ENCODE peak calls at places on chromosomes 1 and 21, in six cellular contexts. U is GM13977, N is GM12878, D is heart left ventricle, C is progenitor cell of endocrine pancreas, H is foreskin fibroblast. F is an unnamed sample.

GRCh38 chr1:229087339-229087738 is 183.6 kb upstream of the RAB4A start:
- DNase-seq in H (no peak), U (no peak), N (no peak), C (no peak), D (no peak), F (no peak)

GRCh38 chr1:164578474-164579200 is 19.7 kb downstream of the PBX1 start:
- DNase-seq in N (no peak), D (no peak), C (no peak), H (no peak), U (no peak), F (no peak)

GRCh38 chr1:223796210-223796609 is 49.5 kb downstream of the TP53BP2 start:
- DNase-seq in H (no peak), N (no peak), D (no peak), C (no peak), U (no peak), F (no peak)

GRCh38 chr1:154446292-154446691 is 41.1 kb downstream of the IL6R start:
- DNase-seq in H (peak), D (no peak), N (no peak), U (no peak), C (no peak), F (no peak)

GRCh38 chr1:192270398-192270797 is 46.4 kb upstream of the RGS21 start:
- DNase-seq in N (no peak), H (peak), D (no peak), U (no peak), C (no peak), F (no peak)

GRCh38 chr1:231284441-231284840 is 43.4 kb downstream of the GNPAT start:
- DNase-seq in U (no peak), D (no peak), H (no peak), N (no peak), C (no peak), F (no peak)

GRCh38 chr1:246162560-246162959 is 344.5 kb downstream of the SMYD3 start:
- DNase-seq in D (no peak), U (no peak), H (no peak), N (no peak), C (no peak), F (no peak)

GRCh38 chr1:202160377-202160940 is at the start of gene PTPN7:
- DNase-seq in N (peak), C (no peak), U (peak), D (no peak), H (no peak), F (peak)

GRCh38 chr1:176220100-176220689 is 13.1 kb upstream of the COP1 start:
- DNase-seq in C (no peak), U (no peak), N (no peak), H (no peak), D (no peak), F (no peak)

GRCh38 chr1:53342735-53343470 is 15.0 kb upstream of the LRP8 start:
- DNase-seq in H (no peak), C (peak), N (no peak), U (no peak), D (no peak), F (no peak)

GRCh38 chr1:237786066-237786719 is 104.5 kb downstream of the ZP4 start:
- DNase-seq in N (no peak), D (no peak), C (no peak), U (no peak), H (no peak), F (no peak)

GRCh38 chr21:32771134-32771523 is 426 bp downstream of the PAXBP1 start:
- DNase-seq in C (peak), N (no peak), U (peak), H (peak), D (peak), F (peak)

GRCh38 chr1:19708558-19708957 is 43.9 kb downstream of the HTR6 start:
- DNase-seq in H (no peak), U (no peak), C (no peak), N (no peak), D (no peak), F (no peak)

GRCh38 chr1:167829868-167830267 is 84.1 kb downstream of the ADCY10 start:
- DNase-seq in D (no peak), H (no peak), C (no peak), N (no peak), U (no peak), F (no peak)

GRCh38 chr1:161069731-161070270 is at the start of gene ARHGAP30:
- DNase-seq in N (peak), C (no peak), U (peak), D (peak), H (no peak), F (peak)

GRCh38 chr1:205927676-205928075 is 15.6 kb downstream of the SLC26A9 start:
- DNase-seq in C (no peak), N (no peak), D (no peak), H (no peak), U (no peak), F (no peak)

GRCh38 chr1:185595835-185596667 is 138.1 kb upstream of the HMCN1 start:
- DNase-seq in C (peak), N (peak), H (peak), U (peak), D (no peak), F (peak)

GRCh38 chr21:45531393-45532215 is 10.6 kb downstream of the SLC19A1 start:
- DNase-seq in D (peak), N (no peak), C (no peak), H (no peak), U (no peak), F (no peak)

GRCh38 chr1:64110924-64111777 is 92.3 kb upstream of the UBE2U start:
- DNase-seq in U (no peak), D (no peak), N (no peak), C (no peak), H (no peak), F (no peak)

GRCh38 chr1:4657920-4658585 is 3.6 kb downstream of the AJAP1 start:
- DNase-seq in U (no peak), D (no peak), C (no peak), N (no peak), H (no peak), F (no peak)

GRCh38 chr1:209689484-209689883 is 14.3 kb downstream of the G0S2 start:
- DNase-seq in H (no peak), U (no peak), C (no peak), D (no peak), N (no peak), F (no peak)

GRCh38 chr1:20666804-20667203 is 5.6 kb upstream of the DDOST start:
- DNase-seq in H (no peak), C (no peak), N (peak), D (no peak), U (peak), F (peak)

GRCh38 chr1:160046494-160047115 is 14.8 kb upstream of the PIGM start:
- DNase-seq in H (no peak), U (peak), D (peak), C (no peak), N (no peak), F (peak)

GRCh38 chr1:28160677-28161328 is 15.7 kb downstream of the PTAFR start:
- DNase-seq in C (no peak), N (no peak), H (peak), U (no peak), D (no peak), F (no peak)

GRCh38 chr1:26550946-26551345 is 21.4 kb downstream of the RPS6KA1 start:
- DNase-seq in U (no peak), N (no peak), C (no peak), H (no peak), D (no peak), F (no peak)

GRCh38 chr1:109821221-109821669 is 57.5 kb upstream of the EPS8L3 start:
- DNase-seq in N (no peak), U (peak), H (peak), C (no peak), D (peak), F (peak)

GRCh38 chr1:78229344-78229743 is 183.6 kb downstream of the GIPC2 start:
- DNase-seq in H (peak), D (no peak), U (no peak), N (no peak), C (no peak), F (no peak)

GRCh38 chr1:30751830-30752650 is 5.5 kb downstream of the LAPTM5 start:
- DNase-seq in U (no peak), H (no peak), N (no peak), C (no peak), D (no peak), F (peak)

GRCh38 chr21:18705971-18706370 is 302.4 kb upstream of the TMPRSS15 start:
- DNase-seq in U (no peak), C (no peak), D (no peak), H (no peak), N (no peak), F (no peak)

GRCh38 chr1:175207971-175208370 is 15.4 kb upstream of the KIAA0040 start:
- DNase-seq in H (no peak), N (no peak), U (no peak), C (no peak), D (no peak), F (no peak)

GRCh38 chr1:161727343-161727924 is 6.1 kb downstream of the FCRLB start:
- DNase-seq in U (peak), D (no peak), C (no peak), N (no peak), H (peak), F (peak)

GRCh38 chr1:198157847-198158765 is 1.3 kb downstream of the NEK7 start:
- DNase-seq in H (no peak), U (peak), C (no peak), N (no peak), D (no peak), F (peak)

GRCh38 chr1:172135923-172136610 is 284.4 kb upstream of the C1orf105 start:
- DNase-seq in N (no peak), U (no peak), C (no peak), H (no peak), D (no peak), F (no peak)

GRCh38 chr1:18247151-18247550 is 139.6 kb downstream of the IGSF21 start:
- DNase-seq in C (no peak), H (no peak), D (no peak), N (no peak), U (no peak), F (no peak)

GRCh38 chr1:18244762-18245161 is 137.2 kb downstream of the IGSF21 start:
- DNase-seq in N (no peak), U (no peak), D (no peak), H (no peak), C (no peak), F (no peak)

GRCh38 chr1:18243503-18244175 is 136.0 kb downstream of the IGSF21 start:
- DNase-seq in H (no peak), U (no peak), N (no peak), D (no peak), C (no peak), F (no peak)

GRCh38 chr1:18249691-18250090 is 142.1 kb downstream of the IGSF21 start:
- DNase-seq in U (no peak), N (no peak), H (no peak), D (no peak), C (no peak), F (no peak)

DNA sequence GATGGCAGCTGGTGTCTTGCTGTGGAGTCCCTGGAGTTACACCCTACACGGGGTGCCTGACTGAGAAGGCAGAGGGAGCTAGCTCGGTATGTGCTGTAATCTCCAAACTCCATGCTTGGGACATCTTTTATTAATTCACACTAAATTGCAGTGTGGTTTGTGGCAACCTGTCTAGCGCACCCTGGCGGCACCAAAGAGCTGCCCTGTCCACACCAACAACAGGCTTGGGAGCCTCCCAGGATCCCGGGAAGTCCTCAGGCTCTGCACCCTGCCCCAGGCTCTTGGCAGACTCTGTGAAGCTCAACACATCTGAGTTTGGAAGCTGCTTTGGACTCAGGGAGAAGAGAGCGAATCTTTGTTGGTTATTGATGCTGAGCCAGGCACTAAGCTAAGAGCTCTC is 138.9 kb downstream of the IGSF21 start:
- DNase-seq in C (no peak), H (no peak), N (no peak), U (no peak), D (no peak), F (no peak)
- TF ChIP-seq CTCF in C (no peak), H (no peak), N (no peak), U (no peak), D (no peak), F (no peak)

GRCh38 chr1:216034506-216034905 is 388.7 kb downstream of the USH2A start:
- DNase-seq in D (no peak), U (no peak), H (no peak), C (no peak), N (no peak), F (no peak)
- TF ChIP-seq CTCF in D (no peak), U (no peak), H (no peak), C (peak), N (peak), F (no peak)

DNA sequence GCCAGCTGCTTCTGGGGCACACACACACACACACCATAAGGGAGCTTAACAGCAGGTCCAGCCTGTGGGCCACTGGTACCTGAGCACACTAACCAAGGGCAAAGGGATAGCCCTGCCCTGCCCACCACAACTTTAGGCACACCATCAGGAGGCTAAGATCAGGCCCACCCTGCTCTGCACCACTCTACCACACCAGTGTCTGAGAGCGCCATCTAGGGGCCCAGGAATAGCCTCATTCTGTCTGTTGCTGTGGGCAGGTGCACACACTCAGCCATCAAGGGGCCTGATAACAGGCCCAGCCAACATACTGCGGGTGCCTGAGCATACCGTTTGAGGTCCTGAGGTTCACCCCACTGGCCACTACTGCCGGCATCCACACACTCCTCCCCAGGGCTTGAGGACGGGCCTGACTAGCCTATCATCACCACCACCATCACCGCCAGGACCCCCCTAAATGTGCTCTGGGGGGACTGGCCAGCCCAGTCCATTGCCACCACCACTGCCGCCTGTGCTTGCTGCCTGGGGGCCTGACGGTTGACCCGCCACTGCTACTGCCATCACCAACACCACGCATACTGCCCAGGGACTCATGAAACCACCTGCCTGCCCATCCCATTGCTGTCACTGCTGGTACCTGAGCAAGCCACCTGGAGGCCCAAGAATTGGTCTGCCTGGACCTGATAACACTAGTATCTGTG is 31.3 kb downstream of the NSL1 start:
- DNase-seq in D (no peak), U (peak), H (no peak), N (no peak), C (no peak), F (peak)
- TF ChIP-seq CTCF in D (no peak), U (peak), H (peak), N (peak), C (peak), F (peak)

GRCh38 chr1:101438359-101438758 is 201.5 kb downstream of the S1PR1 start:
- DNase-seq in H (no peak), N (no peak), C (no peak), D (no peak), U (no peak), F (no peak)
- TF ChIP-seq CTCF in H (peak), N (peak), C (peak), D (peak), U (peak), F (peak)

GRCh38 chr21:35390013-35390776 is 341.1 kb upstream of the RUNX1 start:
- DNase-seq in H (peak), C (no peak), D (no peak), N (no peak), U (no peak), F (no peak)
- TF ChIP-seq CTCF in H (no peak), C (no peak), D (no peak), N (no peak), U (no peak), F (no peak)

GRCh38 chr1:37477946-37478345 is 3.6 kb downstream of the ZC3H12A start:
- DNase-seq in N (no peak), U (no peak), C (no peak), D (no peak), H (no peak), F (peak)

GRCh38 chr1:37478890-37479254 is 4.5 kb downstream of the ZC3H12A start:
- DNase-seq in N (no peak), C (no peak), U (no peak), D (no peak), H (no peak), F (peak)

GRCh38 chr1:37479255-37480124 is 5.1 kb downstream of the ZC3H12A start:
- DNase-seq in H (peak), N (peak), U (peak), D (peak), C (no peak), F (peak)

GRCh38 chr1:37477198-37477931 is 3.0 kb downstream of the ZC3H12A start:
- DNase-seq in C (no peak), D (no peak), U (peak), H (no peak), N (peak), F (peak)

GRCh38 chr1:37478451-37478871 is 4.1 kb downstream of the ZC3H12A start:
- DNase-seq in H (peak), D (no peak), U (no peak), N (no peak), C (no peak), F (peak)
- TF ChIP-seq CTCF in H (no peak), D (no peak), U (no peak), N (peak), C (no peak), F (no peak)

GRCh38 chr21:21175798-21176334 is 177.7 kb downstream of the NCAM2 start:
- DNase-seq in D (no peak), H (no peak), N (no peak), U (no peak), C (no peak), F (no peak)

GRCh38 chr21:21183092-21183491 is 184.9 kb downstream of the NCAM2 start:
- DNase-seq in C (no peak), H (no peak), U (no peak), D (no peak), N (no peak), F (no peak)

GRCh38 chr21:21177353-21177986 is 179.3 kb downstream of the NCAM2 start:
- DNase-seq in U (no peak), C (no peak), H (no peak), N (no peak), D (no peak), F (no peak)

GRCh38 chr21:21182401-21182800 is 184.2 kb downstream of the NCAM2 start:
- DNase-seq in C (no peak), H (no peak), D (no peak), U (no peak), N (no peak), F (no peak)

GRCh38 chr21:21179619-21180336 is 181.6 kb downstream of the NCAM2 start:
- DNase-seq in C (no peak), N (no peak), H (no peak), D (no peak), U (no peak), F (no peak)
- TF ChIP-seq CTCF in C (no peak), N (no peak), H (no peak), D (no peak), U (no peak), F (no peak)

GRCh38 chr1:81710858-81711257 is 89.9 kb upstream of the ADGRL2 start:
- DNase-seq in C (no peak), U (no peak), D (no peak), H (no peak), N (no peak), F (no peak)
- TF ChIP-seq CTCF in C (no peak), U (no peak), D (no peak), H (no peak), N (no peak), F (no peak)

GRCh38 chr1:225657462-225657989 is 4.6 kb upstream of the ENAH start:
- DNase-seq in N (no peak), U (no peak), C (no peak), H (peak), D (no peak), F (no peak)

GRCh38 chr1:225653463-225654276 is 747 bp upstream of the ENAH start:
- DNase-seq in C (no peak), N (no peak), H (peak), U (no peak), D (peak), F (peak)

GRCh38 chr1:225654277-225654597 is 1.3 kb upstream of the ENAH start:
- DNase-seq in H (no peak), N (no peak), C (no peak), U (no peak), D (no peak), F (no peak)

GRCh38 chr1:225654688-225655508 is 2.0 kb upstream of the ENAH start:
- DNase-seq in C (no peak), N (no peak), U (no peak), D (no peak), H (no peak), F (no peak)

GRCh38 chr1:225655509-225656258 is 2.8 kb upstream of the ENAH start:
- DNase-seq in N (no peak), H (peak), D (peak), U (no peak), C (no peak), F (peak)
- TF ChIP-seq CTCF in N (peak), H (no peak), D (no peak), U (peak), C (no peak), F (no peak)